ENCODE peak calls at places on chromosome 20, in five cellular contexts. P, K, W, G and J are unnamed samples.

GRCh38 chr20:62741191-62741676 is 32.6 kb downstream of the NTSR1 start:
- DNase-seq in P (peak), W (peak), G (peak), K (no peak), J (no peak)

GRCh38 chr20:17228624-17229061 is 1.8 kb downstream of the PCSK2 start:
- DNase-seq in K (no peak), P (peak), W (peak), G (no peak), J (peak)

GRCh38 chr20:31821427-31821826 is 2.3 kb downstream of the MYLK2 start:
- DNase-seq in K (no peak), P (no peak), W (no peak), G (no peak), J (no peak)

GRCh38 chr20:61528591-61528990 is 276.5 kb downstream of the CDH4 start:
- DNase-seq in P (no peak), G (no peak), K (no peak), W (no peak), J (no peak)

GRCh38 chr20:61257596-61257995 is 5.5 kb downstream of the CDH4 start:
- DNase-seq in K (no peak), W (no peak), G (no peak), P (no peak), J (no peak)

GRCh38 chr20:47529840-47530239 is 28.2 kb downstream of the NCOA3 start:
- DNase-seq in K (no peak), G (no peak), W (no peak), P (no peak), J (no peak)

GRCh38 chr20:18388860-18389259 is 78.0 kb downstream of the DZANK1 start:
- DNase-seq in K (peak), P (no peak), G (no peak), W (no peak), J (no peak)

GRCh38 chr20:23003077-23003476 is 32.0 kb upstream of the SSTR4 start:
- DNase-seq in G (no peak), W (no peak), K (no peak), P (no peak), J (no peak)

GRCh38 chr20:46220808-46221207 is 87.5 kb downstream of the CDH22 start:
- DNase-seq in G (peak), K (peak), P (peak), W (no peak), J (no peak)

GRCh38 chr20:49928411-49929141 is 7.6 kb upstream of the RNF114 start:
- DNase-seq in K (peak), P (peak), G (peak), W (peak), J (no peak)

GRCh38 chr20:21609221-21609620 is 95.4 kb upstream of the NKX2-2 start:
- DNase-seq in K (no peak), W (no peak), P (no peak), G (no peak), J (no peak)

GRCh38 chr20:13022401-13023170 is 13.8 kb downstream of the SPTLC3 start:
- DNase-seq in W (no peak), K (no peak), G (no peak), P (no peak), J (no peak)

GRCh38 chr20:23362392-23363256 is 642 bp downstream of the GZF1 start:
- DNase-seq in W (peak), G (peak), P (peak), K (no peak), J (no peak)

GRCh38 chr20:60240986-60241385 is 282.8 kb downstream of the CDH26 start:
- DNase-seq in P (no peak), K (no peak), W (no peak), G (no peak), J (no peak)

GRCh38 chr20:52178691-52179090 is 12.9 kb downstream of the ZFP64 start:
- DNase-seq in G (no peak), P (no peak), K (no peak), W (no peak), J (no peak)

GRCh38 chr20:5212897-5213296 is 86.1 kb downstream of the CDS2 start:
- DNase-seq in P (no peak), K (no peak), G (no peak), W (no peak), J (no peak)

GRCh38 chr20:54618412-54618811 is 143.0 kb downstream of the DOK5 start:
- DNase-seq in G (no peak), W (no peak), P (no peak), K (no peak), J (no peak)

GRCh38 chr20:63091901-63092659 is 85.3 kb upstream of the BHLHE23 start:
- DNase-seq in K (no peak), W (peak), P (peak), G (no peak), J (peak)

GRCh38 chr20:24560571-24561485 is 91.4 kb downstream of the SYNDIG1 start:
- DNase-seq in K (no peak), P (no peak), G (no peak), W (no peak), J (no peak)

GRCh38 chr20:38165089-38165965 is at the start of gene TGM2:
- DNase-seq in G (peak), K (peak), P (peak), W (peak), J (peak)

GRCh38 chr20:34516874-34517542 is 786 bp downstream of the DYNLRB1 start:
- DNase-seq in G (peak), W (no peak), P (no peak), K (no peak), J (peak)

GRCh38 chr20:8155229-8155628 is 23.2 kb downstream of the PLCB1 start:
- DNase-seq in G (no peak), K (peak), P (no peak), W (no peak), J (no peak)

GRCh38 chr20:60780388-60781025 is 471.6 kb upstream of the CDH4 start:
- DNase-seq in W (no peak), K (no peak), P (no peak), G (no peak), J (no peak)

GRCh38 chr20:21396045-21396893 is 1.1 kb downstream of the NKX2-4 start:
- DNase-seq in P (peak), W (no peak), K (no peak), G (no peak), J (no peak)

GRCh38 chr20:4550740-4551139 is 171.0 kb upstream of the PRND start:
- DNase-seq in P (no peak), K (no peak), W (no peak), G (no peak), J (no peak)

DNA sequence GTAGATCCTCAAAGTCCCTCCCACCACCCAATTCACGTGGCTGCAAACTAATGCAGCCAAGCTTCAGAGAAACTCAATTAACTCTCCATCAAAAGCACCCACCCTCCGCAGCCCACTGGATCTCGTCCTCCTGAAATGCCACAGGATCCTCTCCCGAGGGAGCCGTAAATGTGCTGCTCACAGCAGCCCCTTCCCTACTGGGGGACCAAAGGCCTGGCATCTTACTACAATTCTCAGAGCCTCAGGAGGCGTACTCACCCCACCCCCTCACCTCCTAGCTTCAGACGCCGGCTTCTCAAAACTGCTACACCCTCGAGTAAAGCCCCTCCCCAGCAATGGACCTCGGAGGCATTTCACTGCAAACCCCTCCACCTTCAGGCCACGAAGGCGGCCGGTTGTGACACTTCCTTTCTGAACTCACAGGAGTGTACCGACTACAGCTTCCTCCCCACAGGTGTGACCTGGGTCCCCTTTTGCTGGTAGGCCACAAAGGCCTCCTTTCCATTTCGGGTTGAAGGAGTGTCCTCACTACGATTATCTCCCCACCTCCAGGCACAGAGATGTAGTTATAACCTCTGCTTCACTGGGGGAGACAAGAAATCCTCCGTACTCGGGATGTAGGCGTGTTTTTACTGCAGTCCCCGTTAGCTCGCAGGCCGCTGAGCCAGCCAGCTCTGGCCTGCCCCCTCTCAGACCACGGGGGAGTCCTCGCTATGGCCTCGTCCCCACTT is 722 bp downstream of the CPNE1 start:
- DNase-seq in P (peak), K (peak), G (peak), W (peak), J (no peak)
- TF ChIP-seq CTCF in P (no peak), K (no peak), G (no peak), W (no peak), J (no peak)

GRCh38 chr20:56175884-56176283 is 72.6 kb upstream of the MC3R start:
- DNase-seq in P (no peak), W (no peak), G (no peak), K (no peak), J (no peak)

GRCh38 chr20:56166781-56167465 is 81.6 kb upstream of the MC3R start:
- DNase-seq in P (no peak), W (no peak), G (no peak), K (no peak), J (no peak)

GRCh38 chr20:56174416-56174815 is 74.1 kb upstream of the MC3R start:
- DNase-seq in G (no peak), K (no peak), W (no peak), P (no peak), J (no peak)

DNA sequence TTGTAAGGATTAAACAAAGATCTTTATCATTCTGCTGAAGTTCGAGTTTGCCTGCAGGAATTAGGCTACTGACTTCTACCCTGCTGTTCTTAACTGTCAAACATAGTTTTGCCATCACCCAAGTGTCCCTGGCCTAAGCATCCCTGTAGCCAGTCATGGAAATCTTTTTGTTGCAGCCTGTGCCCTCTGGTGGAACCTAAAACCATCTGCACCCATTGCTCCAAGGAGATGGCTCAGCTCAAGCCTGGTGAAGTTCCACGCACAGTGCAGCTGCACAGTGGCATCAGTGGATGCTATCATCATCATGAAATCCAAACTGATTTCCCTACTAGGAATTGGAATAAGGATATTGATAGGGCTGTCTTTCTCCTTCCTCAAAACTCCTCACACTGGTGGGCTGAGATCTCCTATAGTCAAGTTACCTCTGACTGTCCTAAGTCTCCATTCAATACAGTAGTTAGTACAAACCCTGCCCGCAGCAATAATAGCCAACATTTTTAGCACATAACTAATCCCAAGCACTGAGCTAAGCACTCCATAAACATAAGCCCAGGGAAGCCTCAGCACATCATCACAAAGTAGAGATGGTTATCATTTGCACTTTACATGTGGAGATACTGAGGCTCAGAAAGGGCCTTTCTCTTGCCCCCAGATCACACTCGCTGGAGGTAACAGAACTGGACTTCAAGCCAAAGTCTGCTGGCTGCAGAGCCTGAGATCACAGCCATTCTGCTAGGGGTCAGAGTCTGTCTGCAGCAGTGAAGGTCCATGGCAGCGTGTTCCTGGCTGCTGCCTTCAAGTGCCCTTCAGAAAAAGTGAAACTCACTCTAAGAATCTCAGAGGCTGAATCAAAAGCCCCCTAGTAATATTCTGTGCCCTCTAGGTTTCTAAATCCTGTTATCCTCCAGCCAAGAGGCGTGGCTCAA is 77.2 kb upstream of the MC3R start:
- DNase-seq in W (no peak), G (no peak), P (no peak), K (peak), J (no peak)
- TF ChIP-seq CTCF in W (no peak), G (no peak), P (no peak), K (no peak), J (peak)

DNA sequence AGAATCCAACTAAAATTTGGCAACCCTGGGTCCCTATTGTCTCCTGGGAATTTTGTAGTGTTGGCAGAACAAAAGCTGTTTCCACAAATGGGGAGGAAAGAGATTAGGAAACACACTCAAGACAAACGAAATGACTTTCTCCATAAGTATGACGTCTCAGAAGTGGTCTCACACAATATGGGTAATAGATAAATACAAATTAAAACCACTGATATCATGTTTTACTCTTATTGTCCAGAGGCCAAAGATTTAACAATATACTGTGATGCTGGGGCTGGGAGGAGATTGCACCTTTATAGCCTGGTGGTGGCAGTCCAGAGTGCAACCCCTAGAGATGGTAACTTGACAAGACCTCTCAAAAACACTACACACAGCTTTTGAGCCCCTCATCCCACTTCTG is 18.6 kb downstream of the FKBP1A start:
- DNase-seq in K (no peak), P (no peak), G (no peak), W (no peak), J (no peak)
- TF ChIP-seq CTCF in K (no peak), P (no peak), G (peak), W (no peak), J (no peak)

GRCh38 chr20:6269163-6269873 is 146.5 kb upstream of the FERMT1 start:
- DNase-seq in K (no peak), P (peak), G (peak), W (no peak), J (no peak)

DNA sequence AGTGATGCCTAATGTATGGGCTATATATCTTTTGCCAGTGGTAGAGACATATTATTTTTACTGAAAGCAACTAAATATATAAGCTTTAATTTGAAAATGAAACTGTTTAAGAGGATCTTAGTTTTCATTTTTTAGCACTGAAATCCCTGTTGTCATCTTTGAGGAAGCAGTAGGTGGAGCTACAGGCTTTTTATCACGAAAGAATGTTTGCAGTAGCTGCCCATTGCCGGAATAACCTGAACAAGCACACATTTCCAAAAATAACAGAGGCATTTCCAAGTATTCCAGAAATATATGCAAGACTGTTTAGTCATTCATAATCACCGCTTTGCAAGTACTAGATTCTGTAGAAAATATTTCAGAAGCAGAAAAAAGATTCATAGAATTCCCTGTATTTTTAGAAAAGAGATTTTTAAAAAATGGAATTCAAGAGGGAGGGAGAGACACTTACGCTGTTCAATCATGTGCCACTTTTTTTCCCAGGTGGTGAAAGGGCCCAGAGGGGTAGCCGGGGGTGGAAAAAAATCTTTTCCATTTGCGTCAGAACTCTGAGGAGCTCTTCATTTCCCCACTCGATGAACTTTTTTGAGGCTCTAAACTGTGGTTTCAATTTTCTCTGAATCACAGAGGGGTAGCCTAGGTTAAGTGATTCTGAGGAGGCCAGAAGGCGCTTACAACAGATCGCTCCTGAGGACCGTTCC is 142.5 kb upstream of the FERMT1 start:
- DNase-seq in K (peak), G (peak), P (no peak), W (no peak), J (no peak)
- TF ChIP-seq CTCF in K (peak), G (peak), P (no peak), W (peak), J (peak)

GRCh38 chr20:41347523-41348429 is 7.2 kb downstream of the LPIN3 start:
- DNase-seq in W (no peak), K (no peak), P (no peak), G (no peak), J (no peak)
- TF ChIP-seq CTCF in W (no peak), K (no peak), P (no peak), G (no peak), J (no peak)

DNA sequence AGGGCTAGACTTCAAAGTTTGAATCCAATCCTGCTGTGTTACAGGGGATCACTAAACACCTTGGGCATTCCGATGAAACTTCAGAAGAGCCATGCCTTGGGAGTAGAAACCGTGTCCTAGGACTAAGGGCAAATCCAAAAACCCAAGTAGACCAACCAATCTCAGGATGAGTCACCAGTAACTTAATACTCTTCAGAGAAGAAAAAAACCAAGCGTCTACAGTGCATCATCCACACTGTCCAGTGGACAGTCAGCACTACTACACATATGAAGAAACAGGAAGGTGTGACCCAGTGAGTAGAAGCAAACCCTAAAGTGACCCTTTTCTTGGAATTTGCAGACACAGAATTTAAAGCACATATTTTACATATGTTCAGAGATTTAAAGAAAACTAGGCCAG is 39.4 kb upstream of the VAPB start:
- DNase-seq in W (no peak), K (peak), P (no peak), G (no peak), J (no peak)
- TF ChIP-seq CTCF in W (no peak), K (no peak), P (no peak), G (no peak), J (no peak)

GRCh38 chr20:19588731-19589130 is 169.3 kb upstream of the RIN2 start:
- DNase-seq in P (no peak), K (no peak), G (no peak), W (no peak), J (no peak)
- TF ChIP-seq CTCF in P (no peak), K (no peak), G (no peak), W (no peak), J (no peak)

GRCh38 chr20:32959351-32960221 is 44.6 kb downstream of the SUN5 start:
- DNase-seq in K (no peak), G (no peak), P (no peak), W (no peak), J (peak)
- TF ChIP-seq CTCF in K (no peak), G (no peak), P (no peak), W (no peak), J (no peak)

GRCh38 chr20:11585752-11586352 is 331.8 kb upstream of the BTBD3 start:
- DNase-seq in K (peak), G (peak), W (no peak), P (no peak), J (no peak)

GRCh38 chr20:11581271-11581670 is 336.4 kb upstream of the BTBD3 start:
- DNase-seq in G (no peak), K (peak), P (peak), W (no peak), J (no peak)

DNA sequence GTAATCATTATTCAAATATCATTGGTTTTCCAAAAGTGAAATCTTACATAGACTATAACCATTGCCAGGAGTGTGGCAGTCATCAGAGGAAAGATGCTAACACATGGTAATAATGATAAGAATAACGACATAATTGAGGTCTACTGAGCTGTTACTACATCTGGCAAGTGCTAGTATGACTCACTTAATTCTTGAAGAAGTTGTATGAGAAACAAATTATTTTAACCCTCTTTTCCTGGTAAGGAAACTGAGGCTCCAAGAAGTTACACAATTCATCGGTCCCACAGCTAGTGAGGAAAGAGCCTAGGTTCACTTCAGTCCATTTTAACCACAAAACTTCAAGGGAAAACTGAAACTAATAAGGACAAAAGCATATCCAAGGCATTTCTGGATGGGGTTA is 335.6 kb upstream of the BTBD3 start:
- DNase-seq in G (no peak), K (no peak), W (no peak), P (no peak), J (no peak)
- TF ChIP-seq CTCF in G (no peak), K (no peak), W (no peak), P (no peak), J (no peak)

GRCh38 chr20:9966966-9967365 is 67.8 kb upstream of the ANKEF1 start:
- DNase-seq in W (no peak), K (peak), G (no peak), P (no peak), J (no peak)
- TF ChIP-seq CTCF in W (peak), K (peak), G (peak), P (no peak), J (peak)